ENCODE peak calls at places on chromosome 17, in five cellular contexts. A is left ventricle myocardium inferior, F is IMR-90, M is astrocyte, V is right lobe of liver. P is an unnamed sample.

GRCh38 chr17:37648555-37648954 is 5.3 kb upstream of the DDX52 start:
- DNase-seq in A (no peak), F (peak; percentile 87), M (peak; percentile 73), V (no peak), P (no peak)

GRCh38 chr17:71769850-71770249 is 351.0 kb upstream of the SOX9 start:
- DNase-seq in A (no peak), F (no peak), M (no peak), V (no peak), P (no peak)

GRCh38 chr17:18167421-18167820 is 16.2 kb upstream of the ALKBH5 start:
- DNase-seq in A (no peak), F (no peak), M (no peak), V (no peak), P (no peak)

GRCh38 chr17:70987867-70988340 is 818.6 kb downstream of the KCNJ2 start:
- DNase-seq in A (no peak), F (no peak), M (peak; percentile 12), V (no peak), P (no peak)

GRCh38 chr17:74962622-74963394 is 9.8 kb downstream of the HID1 start:
- DNase-seq in A (no peak), F (no peak), M (no peak), V (no peak), P (no peak)

GRCh38 chr17:40942553-40942952 is 5.1 kb upstream of the KRT23 start:
- DNase-seq in A (no peak), F (no peak), M (no peak), V (no peak), P (no peak)

GRCh38 chr17:43092891-43093290 is 32.3 kb downstream of the BRCA1 start:
- DNase-seq in A (no peak), F (peak; percentile 5), M (peak; percentile 42), V (no peak), P (no peak)

GRCh38 chr17:31486351-31487062 is 95.0 kb downstream of the RAB11FIP4 start:
- DNase-seq in A (no peak), F (no peak), M (no peak), V (peak; percentile 63), P (no peak)

GRCh38 chr17:65677932-65678331 is 116.5 kb upstream of the AXIN2 start:
- DNase-seq in A (no peak), F (peak; percentile 29), M (peak; percentile 37), V (no peak), P (no peak)

GRCh38 chr17:46811978-46812583 is 6.4 kb downstream of the WNT3 start:
- DNase-seq in A (no peak), F (peak; percentile 55), M (peak; percentile 78), V (no peak), P (no peak)

GRCh38 chr17:38706625-38707298 is 1.7 kb downstream of the MLLT6 start:
- DNase-seq in A (no peak), F (no peak), M (no peak), V (no peak), P (peak; percentile 19)

GRCh38 chr17:7023576-7024401 is 939 bp downstream of the BCL6B start:
- DNase-seq in A (peak; percentile 91), F (peak; percentile 70), M (peak; percentile 58), V (peak; percentile 96), P (peak; percentile 88)

GRCh38 chr17:29251969-29252866 is 5.6 kb downstream of the CRYBA1 start:
- DNase-seq in A (no peak), F (peak; percentile 50), M (peak; percentile 40), V (no peak), P (peak; percentile 44)

GRCh38 chr17:81481011-81481799 is 31.4 kb downstream of the ACTG1 start:
- DNase-seq in A (peak; percentile 84), F (peak; percentile 46), M (peak; percentile 23), V (no peak), P (peak; percentile 49)

GRCh38 chr17:75869282-75870141 is 8.9 kb downstream of the TRIM47 start:
- DNase-seq in A (peak; percentile 74), F (peak; percentile 84), M (no peak), V (no peak), P (no peak)

GRCh38 chr17:28901866-28902818 is 737 bp downstream of the DHRS13 start:
- DNase-seq in A (peak; percentile 48), F (no peak), M (no peak), V (peak; percentile 73), P (peak; percentile 52)

GRCh38 chr17:12422632-12423031 is 243.1 kb upstream of the MYOCD start:
- DNase-seq in A (peak; percentile 55), F (no peak), M (no peak), V (no peak), P (no peak)

GRCh38 chr17:75751676-75752404 is 13.2 kb downstream of the GALK1 start:
- DNase-seq in A (no peak), F (no peak), M (no peak), V (no peak), P (no peak)

GRCh38 chr17:28624148-28624547 is 10.2 kb upstream of the RSKR start:
- DNase-seq in A (no peak), F (no peak), M (no peak), V (no peak), P (no peak)

GRCh38 chr17:69471406-69471805 is 56.9 kb downstream of the MAP2K6 start:
- DNase-seq in A (no peak), F (no peak), M (no peak), V (no peak), P (no peak)

GRCh38 chr17:6711081-6711674 is 2.0 kb downstream of the SLC13A5 start:
- DNase-seq in A (no peak), F (no peak), M (no peak), V (peak; percentile 95), P (no peak)

GRCh38 chr17:62703269-62703775 is 75.9 kb downstream of the MRC2 start:
- DNase-seq in A (no peak), F (peak; percentile 53), M (peak; percentile 16), V (no peak), P (no peak)

GRCh38 chr17:55903028-55903690 is 152.3 kb downstream of the PCTP start:
- DNase-seq in A (no peak), F (no peak), M (no peak), V (no peak), P (no peak)

GRCh38 chr17:36482611-36483504 is 3.6 kb upstream of the ZNHIT3 start:
- DNase-seq in A (peak; percentile 86), F (peak; percentile 71), M (peak; percentile 39), V (peak; percentile 86), P (peak; percentile 62)

GRCh38 chr17:77320046-77320445 is 179.3 kb downstream of the SEC14L1 start:
- DNase-seq in A (no peak), F (peak; percentile 63), M (peak; percentile 36), V (peak; percentile 43), P (no peak)

GRCh38 chr17:31085563-31085962 is 9.2 kb upstream of the NF1 start:
- DNase-seq in A (no peak), F (peak; percentile 85), M (peak; percentile 60), V (no peak), P (no peak)

GRCh38 chr17:38663125-38663751 is 11.5 kb downstream of the EPOP start:
- DNase-seq in A (peak; percentile 46), F (peak; percentile 29), M (peak; percentile 26), V (peak; percentile 84), P (no peak)

GRCh38 chr17:42536372-42537155 is 523 bp downstream of the NAGLU start:
- DNase-seq in A (peak; percentile 88), F (peak; percentile 78), M (peak; percentile 54), V (peak; percentile 94), P (peak; percentile 67)

GRCh38 chr17:15493031-15493750 is 25.8 kb upstream of the CDRT4 start:
- DNase-seq in A (no peak), F (no peak), M (no peak), V (no peak), P (no peak)

GRCh38 chr17:15494821-15495220 is 27.4 kb upstream of the CDRT4 start:
- DNase-seq in A (no peak), F (no peak), M (no peak), V (no peak), P (no peak)

GRCh38 chr17:15488557-15488956 is 21.1 kb upstream of the CDRT4 start:
- DNase-seq in A (no peak), F (no peak), M (no peak), V (no peak), P (no peak)

GRCh38 chr17:15492186-15492585 is 24.8 kb upstream of the CDRT4 start:
- DNase-seq in A (no peak), F (no peak), M (no peak), V (no peak), P (no peak)

DNA sequence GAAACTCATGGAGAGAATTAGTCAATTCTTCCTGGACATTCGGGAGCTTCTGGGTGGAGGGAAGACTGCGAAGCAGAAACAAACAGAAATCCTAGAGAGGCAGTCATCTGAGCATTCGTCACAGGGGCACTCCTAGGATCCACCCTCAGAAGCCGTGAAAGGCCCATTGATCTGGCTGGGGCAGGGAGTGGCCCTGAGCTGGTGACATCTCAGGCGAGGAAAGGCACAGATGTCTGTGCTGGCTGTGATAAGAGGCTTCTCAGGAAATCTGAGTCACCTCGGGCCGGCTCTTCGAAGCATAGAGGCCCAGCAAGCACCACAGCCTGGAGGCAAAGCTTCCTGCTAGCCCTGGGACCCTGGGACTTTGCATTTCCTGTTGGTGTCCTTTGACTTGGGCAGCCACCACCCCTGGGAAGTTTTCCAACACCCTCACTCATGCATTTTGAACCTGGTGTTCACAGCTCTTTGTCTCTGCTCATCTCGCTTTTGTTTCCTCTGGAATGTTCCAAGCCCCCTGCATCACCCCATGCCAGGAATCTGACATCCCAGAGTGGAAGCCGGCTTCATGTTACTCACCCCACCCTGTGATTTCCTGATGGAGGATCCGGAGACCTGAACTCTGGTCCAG is 23.3 kb upstream of the CDRT4 start:
- DNase-seq in A (peak; percentile 72), F (peak; percentile 76), M (peak; percentile 69), V (no peak), P (no peak)
- H3K27ac ChIP-seq in A (peak overlapping the region; percentile 80), F (peak overlapping the region; percentile 19), M (peak overlapping the region; percentile 72), V (no peak overlapping the region), P (no peak overlapping the region)

GRCh38 chr17:52306314-52306713 is 147.8 kb upstream of the CA10 start:
- DNase-seq in A (no peak), F (no peak), M (no peak), V (no peak), P (no peak)
- H3K9me3 ChIP-seq in A (no peaks in the 10 kb centered on the region), F (peaks cover 2% of the 10 kb centered on the region), M (no peaks in the 10 kb centered on the region), V (no peaks in the 10 kb centered on the region), P (no peaks in the 10 kb centered on the region)

GRCh38 chr17:2239882-2240430 is 63.6 kb downstream of the SMG6 start:
- DNase-seq in A (peak; percentile 63), F (peak; percentile 96), M (peak; percentile 95), V (no peak), P (no peak)

GRCh38 chr17:2240541-2240940 is 63.0 kb downstream of the SMG6 start:
- DNase-seq in A (no peak), F (no peak), M (no peak), V (no peak), P (no peak)

GRCh38 chr17:2243953-2244352 is 59.6 kb downstream of the SMG6 start:
- DNase-seq in A (no peak), F (peak; percentile 51), M (no peak), V (no peak), P (no peak)

GRCh38 chr17:2239170-2239551 is 64.4 kb downstream of the SMG6 start:
- DNase-seq in A (no peak), F (no peak), M (no peak), V (no peak), P (no peak)

GRCh38 chr17:2241823-2242222 is 61.8 kb downstream of the SMG6 start:
- DNase-seq in A (no peak), F (peak; percentile 83), M (peak; percentile 85), V (no peak), P (no peak)
- H3K27ac ChIP-seq in A (peak overlapping the region; percentile 84), F (peak overlapping the region; percentile 3), M (peak overlapping the region; percentile 91), V (no peak overlapping the region), P (no peak overlapping the region)

DNA sequence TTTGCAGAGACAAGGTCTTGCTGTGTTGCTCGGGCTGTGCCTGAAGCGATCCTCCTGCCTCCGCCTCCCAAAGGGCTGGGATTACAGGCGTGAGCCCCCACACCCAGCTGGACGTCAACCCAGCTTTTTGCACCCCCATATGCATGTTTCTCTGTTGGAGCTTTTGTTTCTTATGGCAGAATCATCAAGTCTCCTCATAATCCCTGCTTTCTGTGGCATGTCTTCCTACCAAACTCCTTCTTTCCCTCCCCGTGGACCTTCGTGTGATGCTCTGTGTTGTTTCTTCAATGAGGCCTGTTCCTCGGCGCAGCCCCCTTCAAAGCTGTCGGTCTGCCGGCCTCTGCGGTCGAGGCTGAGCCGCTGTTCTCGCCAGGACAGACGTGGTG is 71.6 kb downstream of the METRNL start:
- DNase-seq in A (no peak), F (no peak), M (no peak), V (no peak), P (no peak)
- H3K9me3 ChIP-seq in A (no peaks in the 10 kb centered on the region), F (peaks cover 3% of the 10 kb centered on the region), M (no peaks in the 10 kb centered on the region), V (no peaks in the 10 kb centered on the region), P (no peaks in the 10 kb centered on the region)

P was measured in CD4-positive, CD25-positive, alpha-beta regulatory T cell.